ENCODE peak calls at places on chromosomes 4 and X, in eight cellular contexts. One of them, this sample, is unnamed.

GRCh38 chr4:177511611-177512010 is 69.4 kb upstream of the AGA start:
- DNase-seq in CD8-positive, alpha-beta T cell: no peak
- DNase-seq in cardiac fibroblast: no peak
- DNase-seq in uterus: no peak
- DNase-seq in heart right ventricle: no peak
- DNase-seq in A549: no peak
- DNase-seq in brain microvascular endothelial cell: no peak
- DNase-seq in lower leg skin: peak
- DNase-seq in this sample: no peak

GRCh38 chr4:8112036-8112576 is 46.5 kb downstream of the ABLIM2 start:
- DNase-seq in CD8-positive, alpha-beta T cell: no peak
- DNase-seq in cardiac fibroblast: no peak
- DNase-seq in uterus: no peak
- DNase-seq in heart right ventricle: no peak
- DNase-seq in A549: no peak
- DNase-seq in brain microvascular endothelial cell: no peak
- DNase-seq in lower leg skin: no peak
- DNase-seq in this sample: no peak

GRCh38 chr4:17385403-17385802 is 126.5 kb downstream of the QDPR start:
- DNase-seq in CD8-positive, alpha-beta T cell: peak
- DNase-seq in cardiac fibroblast: peak
- DNase-seq in uterus: peak
- DNase-seq in heart right ventricle: no peak
- DNase-seq in A549: no peak
- DNase-seq in brain microvascular endothelial cell: peak
- DNase-seq in lower leg skin: no peak
- DNase-seq in this sample: no peak

GRCh38 chr4:84967292-84967651 is 782 bp upstream of the WDFY3 start:
- DNase-seq in CD8-positive, alpha-beta T cell: no peak
- DNase-seq in cardiac fibroblast: no peak
- DNase-seq in uterus: peak
- DNase-seq in heart right ventricle: no peak
- DNase-seq in A549: no peak
- DNase-seq in brain microvascular endothelial cell: no peak
- DNase-seq in lower leg skin: peak
- DNase-seq in this sample: no peak

GRCh38 chrX:150683536-150684146 is 9.6 kb upstream of the MTMR1 start:
- DNase-seq in CD8-positive, alpha-beta T cell: no peak
- DNase-seq in cardiac fibroblast: peak
- DNase-seq in uterus: no peak
- DNase-seq in heart right ventricle: no peak
- DNase-seq in A549: peak
- DNase-seq in brain microvascular endothelial cell: no peak
- DNase-seq in lower leg skin: no peak
- DNase-seq in this sample: no peak

GRCh38 chr4:158020175-158020574 is 152.7 kb downstream of the GASK1B start:
- DNase-seq in CD8-positive, alpha-beta T cell: no peak
- DNase-seq in cardiac fibroblast: peak
- DNase-seq in uterus: peak
- DNase-seq in heart right ventricle: no peak
- DNase-seq in A549: peak
- DNase-seq in brain microvascular endothelial cell: peak
- DNase-seq in lower leg skin: peak
- DNase-seq in this sample: peak

GRCh38 chrX:111652719-111653118 is 28.3 kb upstream of the ALG13 start:
- DNase-seq in CD8-positive, alpha-beta T cell: no peak
- DNase-seq in cardiac fibroblast: no peak
- DNase-seq in uterus: no peak
- DNase-seq in heart right ventricle: no peak
- DNase-seq in A549: peak
- DNase-seq in brain microvascular endothelial cell: no peak
- DNase-seq in lower leg skin: no peak
- DNase-seq in this sample: no peak

GRCh38 chr4:65311120-65311519 is 359.2 kb downstream of the EPHA5 start:
- DNase-seq in CD8-positive, alpha-beta T cell: no peak
- DNase-seq in cardiac fibroblast: no peak
- DNase-seq in uterus: no peak
- DNase-seq in heart right ventricle: no peak
- DNase-seq in A549: no peak
- DNase-seq in brain microvascular endothelial cell: no peak
- DNase-seq in lower leg skin: no peak
- DNase-seq in this sample: no peak

GRCh38 chr4:152516156-152516555 is 19.7 kb downstream of the FBXW7 start:
- DNase-seq in CD8-positive, alpha-beta T cell: no peak
- DNase-seq in cardiac fibroblast: peak
- DNase-seq in uterus: no peak
- DNase-seq in heart right ventricle: no peak
- DNase-seq in A549: no peak
- DNase-seq in brain microvascular endothelial cell: no peak
- DNase-seq in lower leg skin: no peak
- DNase-seq in this sample: no peak

GRCh38 chr4:110681381-110681780 is 58.5 kb upstream of the PITX2 start:
- DNase-seq in CD8-positive, alpha-beta T cell: no peak
- DNase-seq in cardiac fibroblast: peak
- DNase-seq in uterus: no peak
- DNase-seq in heart right ventricle: no peak
- DNase-seq in A549: no peak
- DNase-seq in brain microvascular endothelial cell: no peak
- DNase-seq in lower leg skin: no peak
- DNase-seq in this sample: no peak

GRCh38 chr4:139241086-139241783 is 38.8 kb downstream of the MGARP start:
- DNase-seq in CD8-positive, alpha-beta T cell: no peak
- DNase-seq in cardiac fibroblast: no peak
- DNase-seq in uterus: no peak
- DNase-seq in heart right ventricle: no peak
- DNase-seq in A549: no peak
- DNase-seq in brain microvascular endothelial cell: no peak
- DNase-seq in lower leg skin: no peak
- DNase-seq in this sample: no peak

GRCh38 chrX:115630204-115630603 is 69.2 kb downstream of the PLS3 start:
- DNase-seq in CD8-positive, alpha-beta T cell: no peak
- DNase-seq in cardiac fibroblast: no peak
- DNase-seq in uterus: no peak
- DNase-seq in heart right ventricle: no peak
- DNase-seq in A549: no peak
- DNase-seq in brain microvascular endothelial cell: no peak
- DNase-seq in lower leg skin: no peak
- DNase-seq in this sample: no peak

GRCh38 chr4:173074501-173074946 is 94.1 kb upstream of the GALNT7 start:
- DNase-seq in CD8-positive, alpha-beta T cell: no peak
- DNase-seq in cardiac fibroblast: peak
- DNase-seq in uterus: peak
- DNase-seq in heart right ventricle: no peak
- DNase-seq in A549: peak
- DNase-seq in brain microvascular endothelial cell: peak
- DNase-seq in lower leg skin: no peak
- DNase-seq in this sample: peak

GRCh38 chrX:45506149-45506768 is 305.6 kb upstream of the DIPK2B start:
- DNase-seq in CD8-positive, alpha-beta T cell: no peak
- DNase-seq in cardiac fibroblast: no peak
- DNase-seq in uterus: no peak
- DNase-seq in heart right ventricle: no peak
- DNase-seq in A549: no peak
- DNase-seq in brain microvascular endothelial cell: no peak
- DNase-seq in lower leg skin: no peak
- DNase-seq in this sample: no peak

GRCh38 chr4:3436798-3437581 is 4.8 kb upstream of the HGFAC start:
- DNase-seq in CD8-positive, alpha-beta T cell: no peak
- DNase-seq in cardiac fibroblast: peak
- DNase-seq in uterus: no peak
- DNase-seq in heart right ventricle: peak
- DNase-seq in A549: peak
- DNase-seq in brain microvascular endothelial cell: peak
- DNase-seq in lower leg skin: peak
- DNase-seq in this sample: no peak

GRCh38 chr4:182174979-182175378 is 68.2 kb upstream of the TENM3 start:
- DNase-seq in CD8-positive, alpha-beta T cell: no peak
- DNase-seq in cardiac fibroblast: no peak
- DNase-seq in uterus: no peak
- DNase-seq in heart right ventricle: no peak
- DNase-seq in A549: no peak
- DNase-seq in brain microvascular endothelial cell: no peak
- DNase-seq in lower leg skin: no peak
- DNase-seq in this sample: no peak

GRCh38 chr4:176818531-176818930 is 25.8 kb upstream of the VEGFC start:
- DNase-seq in CD8-positive, alpha-beta T cell: no peak
- DNase-seq in cardiac fibroblast: peak
- DNase-seq in uterus: no peak
- DNase-seq in heart right ventricle: no peak
- DNase-seq in A549: no peak
- DNase-seq in brain microvascular endothelial cell: no peak
- DNase-seq in lower leg skin: no peak
- DNase-seq in this sample: no peak

GRCh38 chrX:88613338-88613737 is 133.7 kb upstream of the CPXCR1 start:
- DNase-seq in CD8-positive, alpha-beta T cell: no peak
- DNase-seq in cardiac fibroblast: peak
- DNase-seq in uterus: no peak
- DNase-seq in heart right ventricle: no peak
- DNase-seq in A549: peak
- DNase-seq in brain microvascular endothelial cell: peak
- DNase-seq in lower leg skin: no peak
- DNase-seq in this sample: no peak
- TF ChIP-seq CTCF in CD8-positive, alpha-beta T cell: no peak
- TF ChIP-seq CTCF in cardiac fibroblast: peak
- TF ChIP-seq CTCF in uterus: peak
- TF ChIP-seq CTCF in heart right ventricle: no peak
- TF ChIP-seq CTCF in A549: no peak
- TF ChIP-seq CTCF in brain microvascular endothelial cell: peak
- TF ChIP-seq CTCF in lower leg skin: no peak
- TF ChIP-seq CTCF in this sample: peak

GRCh38 chr4:14726441-14727405 is 275.6 kb upstream of the CPEB2 start:
- DNase-seq in CD8-positive, alpha-beta T cell: no peak
- DNase-seq in cardiac fibroblast: peak
- DNase-seq in uterus: no peak
- DNase-seq in heart right ventricle: no peak
- DNase-seq in A549: peak
- DNase-seq in brain microvascular endothelial cell: peak
- DNase-seq in lower leg skin: peak
- DNase-seq in this sample: no peak
- H3K4me3 ChIP-seq in CD8-positive, alpha-beta T cell: no peak
- H3K4me3 ChIP-seq in cardiac fibroblast: no peak
- H3K4me3 ChIP-seq in uterus: no peak
- H3K4me3 ChIP-seq in heart right ventricle: no peak
- H3K4me3 ChIP-seq in A549: no peak
- H3K4me3 ChIP-seq in brain microvascular endothelial cell: no peak
- H3K4me3 ChIP-seq in lower leg skin: no peak
- H3K4me3 ChIP-seq in this sample: no peak

DNA sequence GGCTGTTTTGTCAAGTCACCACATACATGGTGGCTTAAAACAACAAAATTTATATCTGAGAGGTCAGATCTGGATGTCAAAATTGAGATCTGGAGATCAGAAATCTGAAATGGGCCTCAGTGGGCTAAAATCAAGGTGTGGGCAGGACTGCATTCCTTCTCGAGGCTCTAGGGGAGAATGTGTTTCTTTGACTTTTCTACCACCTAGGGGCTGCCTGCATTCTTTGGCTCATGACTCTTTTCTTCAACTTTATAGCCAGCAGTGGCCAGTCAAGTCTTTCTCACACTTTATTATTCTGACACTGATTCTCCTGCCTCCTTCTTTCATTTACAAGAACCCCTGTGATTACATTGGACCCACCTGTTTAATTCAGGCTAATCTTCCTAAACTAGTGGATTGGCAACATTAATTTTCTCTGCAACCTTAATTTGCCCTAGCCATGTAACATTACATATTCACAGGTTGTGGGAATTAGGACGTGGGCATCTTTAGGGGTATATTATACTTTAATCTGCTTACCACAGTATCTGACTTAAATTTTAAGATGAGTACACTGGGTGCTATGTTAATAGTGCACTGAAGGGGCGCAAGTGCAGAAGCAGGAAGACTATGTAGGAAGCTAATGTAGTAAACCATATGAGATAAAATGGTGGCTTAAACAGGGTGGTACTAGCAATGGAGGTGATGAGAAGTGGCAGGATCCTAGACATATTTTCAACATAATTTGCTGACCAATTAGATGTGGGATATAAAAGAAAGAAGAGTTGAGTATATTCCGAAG is 188.0 kb downstream of the SLC4A4 start:
- DNase-seq in CD8-positive, alpha-beta T cell: no peak
- DNase-seq in cardiac fibroblast: no peak
- DNase-seq in uterus: no peak
- DNase-seq in heart right ventricle: no peak
- DNase-seq in A549: peak
- DNase-seq in brain microvascular endothelial cell: no peak
- DNase-seq in lower leg skin: no peak
- DNase-seq in this sample: no peak
- TF ChIP-seq CTCF in CD8-positive, alpha-beta T cell: no peak
- TF ChIP-seq CTCF in cardiac fibroblast: peak
- TF ChIP-seq CTCF in uterus: no peak
- TF ChIP-seq CTCF in heart right ventricle: no peak
- TF ChIP-seq CTCF in A549: no peak
- TF ChIP-seq CTCF in brain microvascular endothelial cell: peak
- TF ChIP-seq CTCF in lower leg skin: no peak
- TF ChIP-seq CTCF in this sample: peak

GRCh38 chr4:80424225-80424581 is 88.7 kb downstream of the CFAP299 start:
- DNase-seq in CD8-positive, alpha-beta T cell: no peak
- DNase-seq in cardiac fibroblast: no peak
- DNase-seq in uterus: no peak
- DNase-seq in heart right ventricle: no peak
- DNase-seq in A549: no peak
- DNase-seq in brain microvascular endothelial cell: no peak
- DNase-seq in lower leg skin: no peak
- DNase-seq in this sample: no peak

GRCh38 chr4:80422727-80423404 is 87.3 kb downstream of the CFAP299 start:
- DNase-seq in CD8-positive, alpha-beta T cell: no peak
- DNase-seq in cardiac fibroblast: no peak
- DNase-seq in uterus: no peak
- DNase-seq in heart right ventricle: no peak
- DNase-seq in A549: no peak
- DNase-seq in brain microvascular endothelial cell: no peak
- DNase-seq in lower leg skin: no peak
- DNase-seq in this sample: no peak

GRCh38 chr4:80419946-80420345 is 84.4 kb downstream of the CFAP299 start:
- DNase-seq in CD8-positive, alpha-beta T cell: no peak
- DNase-seq in cardiac fibroblast: no peak
- DNase-seq in uterus: no peak
- DNase-seq in heart right ventricle: no peak
- DNase-seq in A549: no peak
- DNase-seq in brain microvascular endothelial cell: no peak
- DNase-seq in lower leg skin: no peak
- DNase-seq in this sample: no peak

GRCh38 chr4:80423553-80424224 is 88.2 kb downstream of the CFAP299 start:
- DNase-seq in CD8-positive, alpha-beta T cell: no peak
- DNase-seq in cardiac fibroblast: no peak
- DNase-seq in uterus: no peak
- DNase-seq in heart right ventricle: no peak
- DNase-seq in A549: no peak
- DNase-seq in brain microvascular endothelial cell: no peak
- DNase-seq in lower leg skin: no peak
- DNase-seq in this sample: no peak

DNA sequence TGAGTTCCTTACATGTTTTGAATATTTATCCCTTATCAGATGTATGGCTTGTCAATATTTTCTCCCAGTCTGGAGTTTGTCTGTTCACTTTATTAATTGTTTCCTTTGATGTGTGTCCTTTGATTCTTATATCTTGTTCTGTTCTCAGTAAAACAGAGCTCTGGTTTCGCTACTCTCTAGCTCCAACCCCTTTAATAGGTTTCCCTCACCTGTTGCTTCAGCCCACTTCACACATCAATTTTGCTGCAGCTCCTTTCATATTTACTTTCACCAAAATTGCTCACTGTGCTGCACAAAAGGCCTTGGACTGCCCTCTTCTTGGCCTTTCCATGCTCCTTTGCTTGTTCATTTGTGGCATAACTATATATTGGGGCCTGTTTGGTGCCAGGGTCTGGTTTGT is 85.1 kb downstream of the CFAP299 start:
- DNase-seq in CD8-positive, alpha-beta T cell: no peak
- DNase-seq in cardiac fibroblast: no peak
- DNase-seq in uterus: no peak
- DNase-seq in heart right ventricle: no peak
- DNase-seq in A549: no peak
- DNase-seq in brain microvascular endothelial cell: no peak
- DNase-seq in lower leg skin: no peak
- DNase-seq in this sample: no peak
- H3K4me3 ChIP-seq in CD8-positive, alpha-beta T cell: no peak
- H3K4me3 ChIP-seq in cardiac fibroblast: no peak
- H3K4me3 ChIP-seq in uterus: no peak
- H3K4me3 ChIP-seq in heart right ventricle: no peak
- H3K4me3 ChIP-seq in A549: no peak
- H3K4me3 ChIP-seq in brain microvascular endothelial cell: no peak
- H3K4me3 ChIP-seq in lower leg skin: no peak
- H3K4me3 ChIP-seq in this sample: no peak